ENCODE peak calls at places on chromosomes 5 and 9, in five cellular contexts. One of them, this sample, is unnamed.

GRCh38 chr5:168734657-168735344 is 155.6 kb upstream of the PANK3 start:
- DNase-seq in stomach: no peak
- DNase-seq in ELF-1: no peak
- DNase-seq in astrocyte of the spinal cord: no peak
- DNase-seq in T-helper 1 cell: no peak
- DNase-seq in this sample: no peak

GRCh38 chr9:128979111-128979510 is 31.6 kb downstream of the NUP188 start:
- DNase-seq in stomach: no peak
- DNase-seq in ELF-1: no peak
- DNase-seq in astrocyte of the spinal cord: no peak
- DNase-seq in T-helper 1 cell: no peak
- DNase-seq in this sample: no peak

GRCh38 chr5:43231977-43232376 is 40.0 kb downstream of the NIM1K start:
- DNase-seq in stomach: peak; percentile 56
- DNase-seq in ELF-1: no peak
- DNase-seq in astrocyte of the spinal cord: no peak
- DNase-seq in T-helper 1 cell: no peak
- DNase-seq in this sample: no peak

GRCh38 chr5:174425271-174425963 is 299.0 kb upstream of the MSX2 start:
- DNase-seq in stomach: no peak
- DNase-seq in ELF-1: no peak
- DNase-seq in astrocyte of the spinal cord: no peak
- DNase-seq in T-helper 1 cell: no peak
- DNase-seq in this sample: no peak

GRCh38 chr9:18480649-18481048 is 6.7 kb downstream of the ADAMTSL1 start:
- DNase-seq in stomach: no peak
- DNase-seq in ELF-1: no peak
- DNase-seq in astrocyte of the spinal cord: peak; percentile 74
- DNase-seq in T-helper 1 cell: no peak
- DNase-seq in this sample: no peak

GRCh38 chr9:89305868-89306267 is 5.1 kb upstream of the CKS2 start:
- DNase-seq in stomach: no peak
- DNase-seq in ELF-1: no peak
- DNase-seq in astrocyte of the spinal cord: no peak
- DNase-seq in T-helper 1 cell: no peak
- DNase-seq in this sample: no peak

GRCh38 chr9:81549500-81550206 is 139.7 kb downstream of the TLE1 start:
- DNase-seq in stomach: no peak
- DNase-seq in ELF-1: peak; percentile 14
- DNase-seq in astrocyte of the spinal cord: no peak
- DNase-seq in T-helper 1 cell: no peak
- DNase-seq in this sample: no peak

GRCh38 chr9:2228132-2228531 is 213.0 kb downstream of the SMARCA2 start:
- DNase-seq in stomach: no peak
- DNase-seq in ELF-1: peak; percentile 59
- DNase-seq in astrocyte of the spinal cord: no peak
- DNase-seq in T-helper 1 cell: no peak
- DNase-seq in this sample: no peak

GRCh38 chr5:35319231-35320002 is 89.1 kb upstream of the PRLR start:
- DNase-seq in stomach: peak; percentile 52
- DNase-seq in ELF-1: no peak
- DNase-seq in astrocyte of the spinal cord: peak; percentile 12
- DNase-seq in T-helper 1 cell: no peak
- DNase-seq in this sample: no peak

GRCh38 chr5:23461576-23461975 is 45.8 kb upstream of the PRDM9 start:
- DNase-seq in stomach: no peak
- DNase-seq in ELF-1: no peak
- DNase-seq in astrocyte of the spinal cord: no peak
- DNase-seq in T-helper 1 cell: no peak
- DNase-seq in this sample: no peak

GRCh38 chr5:79829260-79829659 is 139.6 kb downstream of the CMYA5 start:
- DNase-seq in stomach: no peak
- DNase-seq in ELF-1: peak; percentile 65
- DNase-seq in astrocyte of the spinal cord: no peak
- DNase-seq in T-helper 1 cell: no peak
- DNase-seq in this sample: no peak

GRCh38 chr5:74560245-74560644 is 80.3 kb downstream of the ENC1 start:
- DNase-seq in stomach: no peak
- DNase-seq in ELF-1: no peak
- DNase-seq in astrocyte of the spinal cord: no peak
- DNase-seq in T-helper 1 cell: no peak
- DNase-seq in this sample: no peak

GRCh38 chr9:134319306-134320194 is 6.7 kb upstream of the RXRA start:
- DNase-seq in stomach: no peak
- DNase-seq in ELF-1: peak; percentile 51
- DNase-seq in astrocyte of the spinal cord: no peak
- DNase-seq in T-helper 1 cell: no peak
- DNase-seq in this sample: no peak

GRCh38 chr9:93171261-93171660 is 12.7 kb upstream of the WNK2 start:
- DNase-seq in stomach: no peak
- DNase-seq in ELF-1: no peak
- DNase-seq in astrocyte of the spinal cord: no peak
- DNase-seq in T-helper 1 cell: no peak
- DNase-seq in this sample: no peak

GRCh38 chr5:60357302-60357701 is 342.7 kb downstream of the DEPDC1B start:
- DNase-seq in stomach: no peak
- DNase-seq in ELF-1: no peak
- DNase-seq in astrocyte of the spinal cord: no peak
- DNase-seq in T-helper 1 cell: no peak
- DNase-seq in this sample: no peak

GRCh38 chr9:15572200-15572599 is 19.4 kb downstream of the CCDC171 start:
- DNase-seq in stomach: no peak
- DNase-seq in ELF-1: no peak
- DNase-seq in astrocyte of the spinal cord: peak; percentile 4
- DNase-seq in T-helper 1 cell: no peak
- DNase-seq in this sample: no peak

GRCh38 chr5:5704352-5704751 is 281.9 kb downstream of the ICE1 start:
- DNase-seq in stomach: no peak
- DNase-seq in ELF-1: no peak
- DNase-seq in astrocyte of the spinal cord: no peak
- DNase-seq in T-helper 1 cell: no peak
- DNase-seq in this sample: no peak

GRCh38 chr5:108661590-108662219 is 86.0 kb upstream of the FER start:
- DNase-seq in stomach: no peak
- DNase-seq in ELF-1: no peak
- DNase-seq in astrocyte of the spinal cord: no peak
- DNase-seq in T-helper 1 cell: no peak
- DNase-seq in this sample: no peak

GRCh38 chr5:176611435-176611834 is 1.5 kb upstream of the GPRIN1 start:
- DNase-seq in stomach: peak; percentile 71
- DNase-seq in ELF-1: peak; percentile 79
- DNase-seq in astrocyte of the spinal cord: peak; percentile 84
- DNase-seq in T-helper 1 cell: peak; percentile 45
- DNase-seq in this sample: peak; percentile 86

GRCh38 chr5:149836451-149837139 is 106.5 kb downstream of the PPARGC1B start:
- DNase-seq in stomach: no peak
- DNase-seq in ELF-1: no peak
- DNase-seq in astrocyte of the spinal cord: no peak
- DNase-seq in T-helper 1 cell: no peak
- DNase-seq in this sample: no peak

GRCh38 chr5:30279237-30279636 is 914.2 kb upstream of the CDH6 start:
- DNase-seq in stomach: no peak
- DNase-seq in ELF-1: no peak
- DNase-seq in astrocyte of the spinal cord: peak; percentile 88
- DNase-seq in T-helper 1 cell: no peak
- DNase-seq in this sample: no peak

GRCh38 chr5:135008556-135008955 is 25.5 kb downstream of the PITX1 start:
- DNase-seq in stomach: no peak
- DNase-seq in ELF-1: no peak
- DNase-seq in astrocyte of the spinal cord: no peak
- DNase-seq in T-helper 1 cell: no peak
- DNase-seq in this sample: no peak

GRCh38 chr9:69822091-69822750 is 1.6 kb downstream of the CFAP95 start:
- DNase-seq in stomach: no peak
- DNase-seq in ELF-1: no peak
- DNase-seq in astrocyte of the spinal cord: peak; percentile 79
- DNase-seq in T-helper 1 cell: no peak
- DNase-seq in this sample: no peak

GRCh38 chr5:149152317-149152746 is 11.0 kb downstream of the ABLIM3 start:
- DNase-seq in stomach: no peak
- DNase-seq in ELF-1: no peak
- DNase-seq in astrocyte of the spinal cord: no peak
- DNase-seq in T-helper 1 cell: no peak
- DNase-seq in this sample: no peak

GRCh38 chr9:38202335-38202938 is 133.4 kb upstream of the SHB start:
- DNase-seq in stomach: no peak
- DNase-seq in ELF-1: peak; percentile 66
- DNase-seq in astrocyte of the spinal cord: no peak
- DNase-seq in T-helper 1 cell: no peak
- DNase-seq in this sample: no peak

GRCh38 chr5:17150498-17150897 is 66.9 kb upstream of the BASP1 start:
- DNase-seq in stomach: no peak
- DNase-seq in ELF-1: no peak
- DNase-seq in astrocyte of the spinal cord: no peak
- DNase-seq in T-helper 1 cell: no peak
- DNase-seq in this sample: no peak

GRCh38 chr9:101477214-101477613 is 41.6 kb upstream of the ALDOB start:
- DNase-seq in stomach: no peak
- DNase-seq in ELF-1: no peak
- DNase-seq in astrocyte of the spinal cord: peak; percentile 44
- DNase-seq in T-helper 1 cell: no peak
- DNase-seq in this sample: no peak

GRCh38 chr5:157116483-157116954 is 7.7 kb upstream of the HAVCR2 start:
- DNase-seq in stomach: no peak
- DNase-seq in ELF-1: no peak
- DNase-seq in astrocyte of the spinal cord: no peak
- DNase-seq in T-helper 1 cell: no peak
- DNase-seq in this sample: no peak

GRCh38 chr5:143229896-143230675 is 173.4 kb downstream of the NR3C1 start:
- DNase-seq in stomach: no peak
- DNase-seq in ELF-1: no peak
- DNase-seq in astrocyte of the spinal cord: no peak
- DNase-seq in T-helper 1 cell: peak; percentile 19
- DNase-seq in this sample: no peak

GRCh38 chr9:126722252-126722921 is 82.5 kb upstream of the ZBTB43 start:
- DNase-seq in stomach: peak; percentile 80
- DNase-seq in ELF-1: peak; percentile 86
- DNase-seq in astrocyte of the spinal cord: peak; percentile 13
- DNase-seq in T-helper 1 cell: peak; percentile 87
- DNase-seq in this sample: peak; percentile 91